ENCODE peak calls at places on chromosomes 7 and 10, in four cellular contexts. X is A549, R is HepG2, I is GM12878. D is an unnamed sample.

GRCh38 chr7:16543456-16543855 is 16.8 kb downstream of the LRRC72 start:
- DNase-seq in X (no peak), I (no peak), R (no peak), D (no peak)

GRCh38 chr10:79268100-79268670 is 79.1 kb upstream of the PPIF start:
- DNase-seq in R (no peak), I (no peak), X (no peak), D (no peak)

GRCh38 chr7:2805213-2806003 is 38.7 kb downstream of the GNA12 start:
- DNase-seq in R (peak), X (no peak), I (no peak), D (peak)

GRCh38 chr7:90560730-90561129 is 35.4 kb upstream of the CDK14 start:
- DNase-seq in X (no peak), I (no peak), R (no peak), D (no peak)

GRCh38 chr7:128427289-128427891 is 17.6 kb upstream of the IMPDH1 start:
- DNase-seq in X (peak), R (peak), I (no peak), D (peak)

GRCh38 chr7:157497367-157497743 is 160.6 kb downstream of the DNAJB6 start:
- DNase-seq in X (no peak), I (no peak), R (no peak), D (no peak)

GRCh38 chr10:807958-808353 is 118.5 kb upstream of the DIP2C start:
- DNase-seq in X (no peak), I (no peak), R (no peak), D (no peak)

GRCh38 chr10:130040351-130040750 is 70.3 kb downstream of the C10orf143 start:
- DNase-seq in X (no peak), I (no peak), R (no peak), D (no peak)

GRCh38 chr7:20298486-20298901 is 32.2 kb upstream of the ITGB8 start:
- DNase-seq in R (no peak), I (peak), X (no peak), D (no peak)

GRCh38 chr7:5462216-5462615 is 38.6 kb upstream of the TNRC18 start:
- DNase-seq in R (no peak), I (no peak), X (no peak), D (no peak)
- TF ChIP-seq CHD4 in R (no peak), I (no peak), X (no peak), D (no peak)

DNA sequence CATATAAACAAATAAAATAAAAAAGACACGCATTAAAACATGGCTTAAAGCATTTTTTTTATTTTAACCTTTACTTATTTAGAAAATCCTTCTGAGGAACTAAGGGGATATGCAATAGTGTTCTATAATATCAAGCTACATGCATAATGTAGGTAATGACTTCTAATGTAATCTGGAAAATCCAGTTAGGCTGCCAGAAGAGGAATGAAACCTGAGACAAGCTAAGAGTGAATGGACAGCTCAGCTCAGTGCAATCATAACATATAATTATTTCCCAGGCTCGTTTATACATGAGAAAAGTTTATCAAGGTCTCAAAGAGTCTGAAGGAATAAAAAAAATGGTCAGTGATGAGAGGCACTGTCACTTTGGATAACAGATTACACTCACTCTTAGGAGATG is 649.0 kb upstream of the PCDH15 start:
- DNase-seq in R (no peak), X (no peak), I (no peak), D (no peak)
- TF ChIP-seq CHD4 in R (no peak), X (no peak), I (no peak), D (no peak)

GRCh38 chr10:12348870-12349627 is at the start of gene CAMK1D:
- DNase-seq in R (no peak), I (no peak), X (peak), D (peak)
- TF ChIP-seq CHD4 in R (no peak), I (no peak), X (no peak), D (no peak)

GRCh38 chr10:122265896-122266295 is 5.2 kb upstream of the BTBD16 start:
- DNase-seq in X (no peak), I (no peak), R (no peak), D (no peak)

GRCh38 chr10:122264442-122264841 is 6.7 kb upstream of the BTBD16 start:
- DNase-seq in X (no peak), I (no peak), R (peak), D (no peak)

GRCh38 chr10:122264931-122265330 is 6.2 kb upstream of the BTBD16 start:
- DNase-seq in R (no peak), X (no peak), I (no peak), D (no peak)

GRCh38 chr10:122261584-122261983 is 9.5 kb upstream of the BTBD16 start:
- DNase-seq in X (no peak), R (no peak), I (no peak), D (no peak)

GRCh38 chr10:122263971-122264370 is 7.1 kb upstream of the BTBD16 start:
- DNase-seq in I (no peak), R (peak), X (peak), D (no peak)
- TF ChIP-seq CHD4 in I (no peak), R (no peak), X (no peak), D (no peak)

GRCh38 chr10:131207176-131207575 is 104.3 kb downstream of the TCERG1L start:
- DNase-seq in R (no peak), I (no peak), X (no peak), D (no peak)

GRCh38 chr10:131206136-131206995 is 105.2 kb downstream of the TCERG1L start:
- DNase-seq in X (no peak), I (no peak), R (no peak), D (no peak)

GRCh38 chr10:131205556-131205955 is 106.0 kb downstream of the TCERG1L start:
- DNase-seq in X (no peak), I (no peak), R (no peak), D (no peak)

GRCh38 chr10:131210181-131210580 is 101.3 kb downstream of the TCERG1L start:
- DNase-seq in I (no peak), X (no peak), R (no peak), D (no peak)

DNA sequence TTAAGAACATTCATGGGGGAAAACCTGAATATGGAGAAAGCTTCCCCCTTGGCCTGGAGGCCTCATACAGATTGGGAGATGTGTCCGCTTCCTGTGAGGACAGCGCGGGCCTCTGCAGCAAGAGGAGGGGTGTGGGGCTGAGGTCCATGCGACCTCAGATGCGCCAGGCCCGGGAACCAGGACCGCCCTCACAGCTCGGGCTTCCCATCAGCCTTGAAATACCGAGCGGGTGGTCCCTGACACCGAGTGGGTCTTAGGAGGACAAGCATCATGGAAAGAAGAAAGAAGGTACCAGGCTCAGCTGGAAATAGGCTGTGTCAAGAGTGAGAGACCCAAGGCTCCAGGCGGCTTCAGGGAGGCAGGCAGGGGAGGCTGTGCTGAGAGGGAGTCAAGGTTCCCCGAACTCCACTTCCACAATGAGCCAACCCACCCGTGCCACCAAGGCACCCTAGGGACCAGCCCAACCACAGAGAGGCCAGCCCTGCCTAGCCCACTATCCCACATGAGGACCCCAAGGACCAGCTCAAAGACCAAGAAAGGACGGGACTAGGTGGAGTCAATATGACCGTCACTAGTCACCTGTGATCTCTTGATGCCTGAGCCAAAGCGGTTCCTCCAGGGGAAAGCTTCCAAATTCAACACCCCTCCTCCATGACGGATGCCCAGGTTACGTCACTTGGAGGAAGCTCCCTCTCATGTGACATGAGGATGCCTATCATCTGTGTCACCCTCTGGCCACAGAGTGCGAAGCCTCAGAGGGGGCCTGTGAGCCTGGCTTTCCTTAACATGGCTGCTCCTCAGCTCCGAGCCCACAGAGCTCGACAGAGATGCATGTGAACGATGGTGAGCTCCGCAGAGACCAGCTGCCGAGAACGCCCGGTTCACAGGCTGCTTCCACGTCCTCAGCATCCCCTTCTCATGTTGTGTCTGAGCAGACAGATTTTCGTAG is 103.7 kb downstream of the TCERG1L start:
- DNase-seq in I (no peak), R (no peak), X (no peak), D (no peak)
- TF ChIP-seq CHD4 in I (no peak), R (no peak), X (no peak), D (no peak)

DNA sequence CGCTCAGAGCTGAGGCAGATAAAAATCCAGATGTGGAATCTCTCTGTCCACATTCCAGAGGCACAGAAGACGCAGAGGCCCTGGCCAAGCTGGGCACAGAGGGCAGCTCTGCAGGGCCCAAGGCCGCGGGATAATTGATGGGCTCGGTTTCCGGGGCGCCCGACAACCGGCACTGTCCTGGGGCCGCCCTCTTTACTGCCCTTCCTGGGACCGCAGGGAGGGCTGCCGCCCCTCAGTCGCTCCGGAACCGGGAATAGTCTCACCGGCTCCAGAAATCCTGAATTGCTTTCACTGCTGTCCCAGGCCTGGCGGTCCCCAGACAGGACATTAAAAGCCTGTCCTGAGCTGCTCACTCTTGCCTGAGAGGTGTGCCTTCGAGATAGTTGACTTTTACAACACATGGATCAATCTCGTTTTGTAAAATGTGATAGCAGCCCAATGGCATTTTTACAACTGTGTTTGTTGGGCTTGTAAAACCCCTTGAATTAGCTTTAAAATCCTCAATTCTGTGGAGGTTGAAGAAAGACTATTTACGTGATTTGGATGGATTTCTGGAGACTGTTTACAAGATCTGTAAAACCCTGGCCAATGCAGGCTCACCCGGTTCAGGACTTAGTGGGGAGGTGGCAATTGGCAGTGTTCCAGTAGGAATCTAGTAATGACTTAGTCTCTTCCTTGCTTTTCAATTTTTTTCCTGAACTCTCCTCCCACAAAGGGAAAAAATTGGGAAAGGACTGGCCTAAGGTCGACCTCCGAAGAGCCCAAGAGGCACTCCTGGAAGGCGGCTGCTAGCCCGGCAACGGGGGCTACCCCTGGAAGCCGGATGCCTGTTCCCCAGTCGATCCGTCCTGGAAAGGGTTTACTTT is 1.4 kb upstream of the HOXA6 start:
- DNase-seq in R (no peak), I (no peak), X (no peak), D (no peak)
- TF ChIP-seq CHD4 in R (no peak), I (no peak), X (no peak), D (no peak)

DNA sequence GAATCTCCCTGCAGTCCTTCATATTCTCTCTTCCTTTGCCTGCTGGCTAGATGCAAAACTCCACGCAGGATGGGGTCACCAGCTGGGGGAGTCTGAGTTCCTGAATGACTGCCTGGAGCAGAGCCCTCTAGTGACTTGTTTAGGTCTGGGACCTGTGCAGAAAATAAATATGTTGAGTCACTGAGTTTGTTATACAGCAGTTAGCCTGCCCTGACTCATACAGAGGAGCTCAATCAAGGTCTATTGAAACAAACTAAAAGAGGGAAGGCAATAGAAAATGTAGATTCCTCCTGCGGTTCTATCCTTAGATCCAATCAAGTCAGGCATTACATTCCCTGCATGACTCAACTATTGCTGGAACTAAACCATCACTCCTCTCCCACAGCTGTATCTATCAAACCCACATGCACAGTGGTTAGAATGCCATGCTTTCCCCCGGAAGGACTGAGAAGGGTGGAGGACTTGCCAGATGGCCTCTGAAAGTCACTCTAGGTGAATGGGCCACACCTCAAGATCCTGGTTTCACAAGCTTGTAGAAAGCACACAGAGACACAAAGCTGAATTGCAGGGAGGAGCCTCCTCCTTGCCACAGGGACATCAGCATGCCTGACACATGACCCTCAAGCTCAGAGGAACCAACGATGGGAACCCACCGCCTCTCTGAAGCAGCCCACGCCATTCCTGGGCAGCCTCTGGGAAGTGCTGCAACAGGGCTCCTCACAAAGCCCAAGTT is 73.9 kb downstream of the SH3PXD2A start:
- DNase-seq in X (peak), I (no peak), R (peak), D (peak)
- TF ChIP-seq CHD4 in X (no peak), I (no peak), R (no peak), D (no peak)

GRCh38 chr7:83947260-83947659 is 247.3 kb downstream of the SEMA3A start:
- DNase-seq in I (no peak), X (peak), R (peak), D (peak)
- TF ChIP-seq CHD4 in I (no peak), X (no peak), R (no peak), D (no peak)